ENCODE peak calls at places on chromosomes 13 and 19, in five cellular contexts. B is cerebellar cortex, J is endothelial cell, L is LHCN-M2, O is EL. V is an unnamed sample.
A peak's percentile ranks its signal among the peaks of the same experiment; 100 is the strongest.

GRCh38 chr13:98688373-98688772 is 64.1 kb downstream of the SLC15A1 start:
- DNase-seq in B (no peak), J (no peak), L (no peak), O (no peak), V (no peak)

GRCh38 chr19:650121-650520 is 10.4 kb downstream of the FGF22 start:
- DNase-seq in B (no peak), J (no peak), L (no peak), O (no peak), V (no peak)

GRCh38 chr19:54481326-54481930 is 8.3 kb upstream of the CDC42EP5 start:
- DNase-seq in B (peak; percentile 65), J (peak; percentile 64), L (peak; percentile 52), O (peak; percentile 38), V (peak; percentile 62)

GRCh38 chr19:3243851-3244700 is 19.6 kb downstream of the CELF5 start:
- DNase-seq in B (peak; percentile 81), J (peak; percentile 58), L (peak; percentile 36), O (peak; percentile 39), V (peak; percentile 57)

GRCh38 chr13:104567114-104567513 is 1500.9 kb upstream of the SLC10A2 start:
- DNase-seq in B (no peak), J (no peak), L (no peak), O (no peak), V (no peak)

GRCh38 chr19:4732680-4733114 is 9.1 kb upstream of the DPP9 start:
- DNase-seq in B (peak; percentile 85), J (peak; percentile 43), L (peak; percentile 58), O (peak; percentile 64), V (peak; percentile 72)

GRCh38 chr13:33524086-33524485 is 238.5 kb upstream of the STARD13 start:
- DNase-seq in B (no peak), J (no peak), L (peak; percentile 87), O (peak; percentile 92), V (no peak)

GRCh38 chr13:102091231-102091630 is 310.6 kb downstream of the FGF14 start:
- DNase-seq in B (no peak), J (peak; percentile 10), L (peak; percentile 14), O (peak; percentile 16), V (peak; percentile 75)

GRCh38 chr19:27691991-27692390 is 1521.0 kb downstream of the UQCRFS1 start:
- DNase-seq in B (peak; percentile 39), J (no peak), L (no peak), O (no peak), V (no peak)

GRCh38 chr13:25281937-25282332 is 5.4 kb downstream of the MTMR6 start:
- DNase-seq in B (no peak), J (no peak), L (no peak), O (no peak), V (no peak)

GRCh38 chr19:1997353-1998233 is 17.9 kb downstream of the BTBD2 start:
- DNase-seq in B (no peak), J (no peak), L (no peak), O (no peak), V (no peak)

GRCh38 chr19:6374179-6374709 is 1.5 kb downstream of the PSPN start:
- DNase-seq in B (peak; percentile 50), J (no peak), L (no peak), O (no peak), V (no peak)

GRCh38 chr19:50172726-50173125 is 9.6 kb upstream of the IZUMO2 start:
- DNase-seq in B (no peak), J (no peak), L (no peak), O (no peak), V (no peak)

GRCh38 chr19:39115105-39115847 is 10.3 kb upstream of the PAK4 start:
- DNase-seq in B (no peak), J (no peak), L (no peak), O (no peak), V (no peak)

GRCh38 chr13:54424344-54424743 is 1395.7 kb downstream of the OLFM4 start:
- DNase-seq in B (no peak), J (no peak), L (no peak), O (no peak), V (no peak)

GRCh38 chr19:45178262-45179062 is at the start of gene BLOC1S3:
- DNase-seq in B (peak; percentile 100), J (peak; percentile 100), L (peak; percentile 100), O (peak; percentile 100), V (peak; percentile 100)

GRCh38 chr19:49261602-49262001 is 63.4 kb downstream of the SLC6A16 start:
- DNase-seq in B (no peak), J (no peak), L (no peak), O (no peak), V (no peak)

GRCh38 chr13:36086117-36086516 is 45.1 kb downstream of the DCLK1 start:
- DNase-seq in B (no peak), J (no peak), L (no peak), O (no peak), V (no peak)

GRCh38 chr13:93169980-93170379 is 56.6 kb upstream of the GPC6 start:
- DNase-seq in B (no peak), J (no peak), L (peak; percentile 98), O (peak; percentile 46), V (no peak)

GRCh38 chr19:46482645-46483044 is 11.3 kb upstream of the PNMA8A start:
- DNase-seq in B (no peak), J (no peak), L (peak; percentile 59), O (peak; percentile 45), V (no peak)

GRCh38 chr13:46598820-46599180 is 45.8 kb downstream of the LRCH1 start:
- DNase-seq in B (no peak), J (no peak), L (no peak), O (no peak), V (no peak)

GRCh38 chr13:79779761-79780160 is 298.8 kb downstream of the NDFIP2 start:
- DNase-seq in B (no peak), J (no peak), L (peak; percentile 80), O (peak; percentile 11), V (peak; percentile 40)

GRCh38 chr13:111129465-111130110 is 14.5 kb downstream of the ARHGEF7 start:
- DNase-seq in B (no peak), J (no peak), L (no peak), O (no peak), V (no peak)

GRCh38 chr19:57587529-57587928 is 3.6 kb downstream of the ZIK1 start:
- DNase-seq in B (no peak), J (no peak), L (peak; percentile 90), O (peak; percentile 85), V (no peak)

GRCh38 chr19:1004803-1005664 is 4.8 kb downstream of the GRIN3B start:
- DNase-seq in B (no peak), J (no peak), L (no peak), O (no peak), V (no peak)

GRCh38 chr19:18589380-18590272 is 1.0 kb downstream of the REX1BD start:
- DNase-seq in B (peak; percentile 89), J (peak; percentile 76), L (peak; percentile 51), O (peak; percentile 71), V (peak; percentile 78)

GRCh38 chr19:5572556-5573286 is 5.0 kb upstream of the TINCR start:
- DNase-seq in B (no peak), J (no peak), L (no peak), O (no peak), V (no peak)